ENCODE peak calls at places on chromosome 21, in four cellular contexts. V is AG04449, F is cardiac muscle cell, O is kidney. I is an unnamed sample.
A peak's percentile ranks its signal among the peaks of the same experiment; 100 is the strongest.

GRCh38 chr21:25281134-25281533 is 326.1 kb downstream of the MRPL39 start:
- DNase-seq in V (no peak), F (no peak), O (no peak), I (no peak)

GRCh38 chr21:38343691-38344090 is 86.9 kb downstream of the KCNJ15 start:
- DNase-seq in V (no peak), F (no peak), O (no peak), I (no peak)

GRCh38 chr21:40516336-40516735 is 330.6 kb downstream of the DSCAM start:
- DNase-seq in V (no peak), F (peak; percentile 24), O (no peak), I (peak; percentile 4)

GRCh38 chr21:22728091-22728490 is 1729.9 kb downstream of the NCAM2 start:
- DNase-seq in V (no peak), F (no peak), O (no peak), I (no peak)

GRCh38 chr21:45997495-45998275 is 16.1 kb downstream of the COL6A1 start:
- DNase-seq in V (no peak), F (no peak), O (peak; percentile 63), I (peak; percentile 0)

GRCh38 chr21:28247454-28248020 is 745.1 kb downstream of the LTN1 start:
- DNase-seq in V (no peak), F (no peak), O (no peak), I (no peak)

GRCh38 chr21:34333150-34333739 is 30.6 kb upstream of the KCNE2 start:
- DNase-seq in V (peak; percentile 59), F (no peak), O (no peak), I (no peak)

GRCh38 chr21:37792046-37792445 is 124.2 kb downstream of the KCNJ6 start:
- DNase-seq in V (no peak), F (no peak), O (no peak), I (no peak)

GRCh38 chr21:38667466-38667865 is 138.3 kb upstream of the ETS2 start:
- DNase-seq in V (no peak), F (no peak), O (no peak), I (no peak)

GRCh38 chr21:37257967-37258877 is 8.9 kb downstream of the VPS26C start:
- DNase-seq in V (no peak), F (peak; percentile 62), O (peak; percentile 84), I (peak; percentile 69)

GRCh38 chr21:29748391-29749167 is 191.2 kb downstream of the GRIK1 start:
- DNase-seq in V (no peak), F (no peak), O (no peak), I (no peak)

GRCh38 chr21:20527691-20528090 is 470.5 kb upstream of the NCAM2 start:
- DNase-seq in V (no peak), F (no peak), O (no peak), I (no peak)

GRCh38 chr21:34123609-34124008 is 50.2 kb downstream of the MRPS6 start:
- DNase-seq in V (no peak), F (no peak), O (no peak), I (no peak)

GRCh38 chr21:38958940-38959685 is 153.4 kb downstream of the ETS2 start:
- DNase-seq in V (no peak), F (no peak), O (peak; percentile 80), I (no peak)

GRCh38 chr21:36829116-36829515 is 130.2 kb downstream of the SIM2 start:
- DNase-seq in V (no peak), F (peak; percentile 4), O (no peak), I (no peak)

GRCh38 chr21:36784942-36785341 is 86.0 kb downstream of the SIM2 start:
- DNase-seq in V (no peak), F (no peak), O (no peak), I (no peak)

GRCh38 chr21:25343774-25344545 is 263.3 kb downstream of the MRPL39 start:
- DNase-seq in V (no peak), F (no peak), O (no peak), I (no peak)

GRCh38 chr21:25508364-25508763 is 98.9 kb downstream of the MRPL39 start:
- DNase-seq in V (no peak), F (peak; percentile 44), O (no peak), I (no peak)

GRCh38 chr21:27564684-27565280 is 597.9 kb upstream of the ADAMTS5 start:
- DNase-seq in V (no peak), F (peak; percentile 63), O (no peak), I (peak; percentile 23)

GRCh38 chr21:46377789-46378188 is 53.8 kb downstream of the PCNT start:
- DNase-seq in V (no peak), F (no peak), O (no peak), I (no peak)

GRCh38 chr21:39136711-39137110 is 46.5 kb downstream of the PSMG1 start:
- DNase-seq in V (no peak), F (no peak), O (no peak), I (no peak)

GRCh38 chr21:46557469-46557868 is 47.4 kb downstream of the S100B start:
- DNase-seq in V (no peak), F (no peak), O (no peak), I (no peak)

GRCh38 chr21:30436986-30437385 is 3.1 kb upstream of the KRTAP15-1 start:
- DNase-seq in V (no peak), F (no peak), O (no peak), I (no peak)

DNA sequence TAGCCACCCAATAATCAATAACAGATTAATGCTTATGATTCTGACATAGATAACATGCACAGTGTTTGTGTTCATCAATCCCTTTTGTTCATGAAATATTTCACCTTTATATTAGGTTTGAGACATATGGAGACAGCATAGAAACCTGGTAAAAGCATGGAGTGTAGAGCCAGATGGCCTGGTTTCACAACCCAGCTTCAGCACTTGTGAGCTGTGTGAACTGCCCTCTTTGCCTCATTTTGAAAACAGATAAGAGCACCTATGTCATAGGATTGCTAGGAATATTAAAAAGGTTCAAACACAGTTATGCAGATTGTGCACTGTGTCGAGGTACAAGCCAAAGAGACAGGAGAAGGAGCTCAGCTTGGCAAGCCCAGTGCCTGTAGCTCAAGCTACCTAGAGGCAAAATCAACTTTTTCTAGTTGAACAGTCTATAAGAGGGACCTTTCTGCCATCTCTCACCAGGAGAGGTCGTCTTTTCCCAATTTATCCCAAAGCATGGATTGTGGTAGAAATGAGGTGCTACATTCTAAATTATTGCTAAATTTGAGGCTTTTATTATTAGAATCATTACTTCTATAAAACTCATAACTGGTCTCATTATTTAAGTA is 5.0 kb downstream of the CHODL start:
- DNase-seq in V (no peak), F (no peak), O (no peak), I (no peak)
- TF ChIP-seq CTCF in V (no peak), F (no peak), O (no peak), I (peak; percentile 19)

GRCh38 chr21:17726047-17726446 is 93.1 kb downstream of the C21orf91 start:
- DNase-seq in V (no peak), F (no peak), O (no peak), I (no peak)
- TF ChIP-seq CTCF in V (no peak), F (no peak), O (no peak), I (no peak)

GRCh38 chr21:32278518-32279376 is at the start of gene MIS18A:
- DNase-seq in V (peak; percentile 52), F (peak; percentile 97), O (peak; percentile 98), I (peak; percentile 99)
- TF ChIP-seq CTCF in V (no peak), F (peak; percentile 7), O (peak; percentile 25), I (no peak)

GRCh38 chr21:42669069-42669468 is 15.6 kb downstream of the PDE9A start:
- DNase-seq in V (no peak), F (no peak), O (peak; percentile 69), I (no peak)
- TF ChIP-seq CTCF in V (no peak), F (peak; percentile 47), O (no peak), I (no peak)

DNA sequence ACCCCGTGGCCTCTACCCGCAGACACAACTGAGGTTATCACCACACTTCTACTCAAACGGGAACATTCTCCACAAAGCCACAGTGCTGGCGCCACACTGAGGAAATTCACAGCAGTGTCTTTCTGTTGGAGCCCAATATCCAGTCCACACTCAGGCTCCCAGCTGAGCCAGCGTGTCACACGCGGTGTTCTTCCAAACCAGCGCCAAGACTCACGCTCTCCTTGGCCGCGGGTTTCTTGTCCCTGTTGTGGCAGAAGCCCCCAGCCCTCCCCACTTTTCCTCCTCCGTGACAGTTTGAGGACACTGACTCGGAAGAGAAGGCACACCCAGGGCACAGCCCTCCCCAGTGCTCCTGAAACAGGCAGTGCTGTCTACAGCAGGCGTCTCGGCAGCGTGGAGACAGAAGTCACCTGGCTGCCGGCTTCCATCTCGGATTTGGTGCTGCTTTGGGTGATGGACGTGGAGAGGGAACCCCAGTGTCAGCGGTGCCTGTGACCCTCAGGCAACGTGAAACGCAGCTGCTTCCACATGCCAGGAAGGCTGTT is 35.4 kb upstream of the AGPAT3 start:
- DNase-seq in V (no peak), F (no peak), O (no peak), I (no peak)
- TF ChIP-seq CTCF in V (no peak), F (no peak), O (no peak), I (no peak)